ENCODE peak calls at places on chromosomes 2 and 18, in ten cellular contexts. One of them, this sample, is unnamed.

GRCh38 chr2:18814387-18814786 is 225.0 kb upstream of the NT5C1B start:
- DNase-seq in GM12865: peak
- DNase-seq in colonic mucosa: no peak
- DNase-seq in AG04449: peak
- DNase-seq in CD8-positive, alpha-beta memory T cell: no peak
- DNase-seq in choroid plexus epithelial cell: peak
- DNase-seq in NB4: no peak
- DNase-seq in psoas muscle: no peak
- DNase-seq in PC-3: no peak
- DNase-seq in skeletal muscle cell: peak
- DNase-seq in this sample: no peak

GRCh38 chr2:232731470-232731869 is 34.3 kb downstream of the GIGYF2 start:
- DNase-seq in GM12865: no peak
- DNase-seq in colonic mucosa: no peak
- DNase-seq in AG04449: no peak
- DNase-seq in CD8-positive, alpha-beta memory T cell: no peak
- DNase-seq in choroid plexus epithelial cell: no peak
- DNase-seq in NB4: no peak
- DNase-seq in psoas muscle: no peak
- DNase-seq in PC-3: no peak
- DNase-seq in skeletal muscle cell: no peak
- DNase-seq in this sample: no peak

GRCh38 chr2:234967201-234967873 is 15.5 kb downstream of the SH3BP4 start:
- DNase-seq in GM12865: no peak
- DNase-seq in colonic mucosa: no peak
- DNase-seq in AG04449: no peak
- DNase-seq in CD8-positive, alpha-beta memory T cell: no peak
- DNase-seq in choroid plexus epithelial cell: no peak
- DNase-seq in NB4: no peak
- DNase-seq in psoas muscle: no peak
- DNase-seq in PC-3: no peak
- DNase-seq in skeletal muscle cell: no peak
- DNase-seq in this sample: no peak

GRCh38 chr2:193333539-193333938 is 1138.8 kb upstream of the TMEFF2 start:
- DNase-seq in GM12865: no peak
- DNase-seq in colonic mucosa: no peak
- DNase-seq in AG04449: no peak
- DNase-seq in CD8-positive, alpha-beta memory T cell: no peak
- DNase-seq in choroid plexus epithelial cell: no peak
- DNase-seq in NB4: no peak
- DNase-seq in psoas muscle: no peak
- DNase-seq in PC-3: no peak
- DNase-seq in skeletal muscle cell: no peak
- DNase-seq in this sample: no peak

GRCh38 chr18:35507623-35508022 is 9.9 kb upstream of the INO80C start:
- DNase-seq in GM12865: no peak
- DNase-seq in colonic mucosa: no peak
- DNase-seq in AG04449: no peak
- DNase-seq in CD8-positive, alpha-beta memory T cell: no peak
- DNase-seq in choroid plexus epithelial cell: no peak
- DNase-seq in NB4: no peak
- DNase-seq in psoas muscle: no peak
- DNase-seq in PC-3: peak
- DNase-seq in skeletal muscle cell: no peak
- DNase-seq in this sample: no peak

GRCh38 chr2:114550895-114551793 is 108.7 kb downstream of the DPP10 start:
- DNase-seq in GM12865: peak
- DNase-seq in colonic mucosa: peak
- DNase-seq in AG04449: no peak
- DNase-seq in CD8-positive, alpha-beta memory T cell: no peak
- DNase-seq in choroid plexus epithelial cell: peak
- DNase-seq in NB4: peak
- DNase-seq in psoas muscle: no peak
- DNase-seq in PC-3: peak
- DNase-seq in skeletal muscle cell: peak
- DNase-seq in this sample: peak

GRCh38 chr2:157592983-157593382 is 35.7 kb downstream of the ACVR1C start:
- DNase-seq in GM12865: peak
- DNase-seq in colonic mucosa: no peak
- DNase-seq in AG04449: no peak
- DNase-seq in CD8-positive, alpha-beta memory T cell: no peak
- DNase-seq in choroid plexus epithelial cell: peak
- DNase-seq in NB4: no peak
- DNase-seq in psoas muscle: no peak
- DNase-seq in PC-3: peak
- DNase-seq in skeletal muscle cell: peak
- DNase-seq in this sample: no peak

GRCh38 chr2:128661289-128661688 is 342.6 kb upstream of the HS6ST1 start:
- DNase-seq in GM12865: no peak
- DNase-seq in colonic mucosa: no peak
- DNase-seq in AG04449: no peak
- DNase-seq in CD8-positive, alpha-beta memory T cell: no peak
- DNase-seq in choroid plexus epithelial cell: no peak
- DNase-seq in NB4: no peak
- DNase-seq in psoas muscle: no peak
- DNase-seq in PC-3: no peak
- DNase-seq in skeletal muscle cell: no peak
- DNase-seq in this sample: no peak

GRCh38 chr2:205929445-205930027 is 156.4 kb downstream of the INO80D start:
- DNase-seq in GM12865: no peak
- DNase-seq in colonic mucosa: peak
- DNase-seq in AG04449: no peak
- DNase-seq in CD8-positive, alpha-beta memory T cell: no peak
- DNase-seq in choroid plexus epithelial cell: no peak
- DNase-seq in NB4: no peak
- DNase-seq in psoas muscle: no peak
- DNase-seq in PC-3: no peak
- DNase-seq in skeletal muscle cell: no peak
- DNase-seq in this sample: no peak

GRCh38 chr2:85754313-85755095 is 713 bp downstream of the ATOH8 start:
- DNase-seq in GM12865: peak
- DNase-seq in colonic mucosa: no peak
- DNase-seq in AG04449: no peak
- DNase-seq in CD8-positive, alpha-beta memory T cell: peak
- DNase-seq in choroid plexus epithelial cell: peak
- DNase-seq in NB4: peak
- DNase-seq in psoas muscle: peak
- DNase-seq in PC-3: no peak
- DNase-seq in skeletal muscle cell: no peak
- DNase-seq in this sample: no peak

GRCh38 chr18:33584845-33585775 is 7.1 kb downstream of the ASXL3 start:
- DNase-seq in GM12865: no peak
- DNase-seq in colonic mucosa: no peak
- DNase-seq in AG04449: no peak
- DNase-seq in CD8-positive, alpha-beta memory T cell: no peak
- DNase-seq in choroid plexus epithelial cell: no peak
- DNase-seq in NB4: no peak
- DNase-seq in psoas muscle: no peak
- DNase-seq in PC-3: no peak
- DNase-seq in skeletal muscle cell: no peak
- DNase-seq in this sample: no peak

GRCh38 chr2:8685697-8686358 is 4.0 kb downstream of the ID2 start:
- DNase-seq in GM12865: peak
- DNase-seq in colonic mucosa: peak
- DNase-seq in AG04449: no peak
- DNase-seq in CD8-positive, alpha-beta memory T cell: peak
- DNase-seq in choroid plexus epithelial cell: peak
- DNase-seq in NB4: peak
- DNase-seq in psoas muscle: peak
- DNase-seq in PC-3: peak
- DNase-seq in skeletal muscle cell: no peak
- DNase-seq in this sample: no peak

GRCh38 chr2:74502147-74502719 is 2.8 kb upstream of the LBX2 start:
- DNase-seq in GM12865: no peak
- DNase-seq in colonic mucosa: peak
- DNase-seq in AG04449: no peak
- DNase-seq in CD8-positive, alpha-beta memory T cell: no peak
- DNase-seq in choroid plexus epithelial cell: no peak
- DNase-seq in NB4: no peak
- DNase-seq in psoas muscle: no peak
- DNase-seq in PC-3: no peak
- DNase-seq in skeletal muscle cell: no peak
- DNase-seq in this sample: no peak

GRCh38 chr2:207869784-207870778 is 100.4 kb upstream of the FZD5 start:
- DNase-seq in GM12865: peak
- DNase-seq in colonic mucosa: peak
- DNase-seq in AG04449: peak
- DNase-seq in CD8-positive, alpha-beta memory T cell: no peak
- DNase-seq in choroid plexus epithelial cell: peak
- DNase-seq in NB4: peak
- DNase-seq in psoas muscle: no peak
- DNase-seq in PC-3: peak
- DNase-seq in skeletal muscle cell: peak
- DNase-seq in this sample: no peak

GRCh38 chr2:57549642-57550102 is 496.9 kb upstream of the VRK2 start:
- DNase-seq in GM12865: peak
- DNase-seq in colonic mucosa: no peak
- DNase-seq in AG04449: no peak
- DNase-seq in CD8-positive, alpha-beta memory T cell: no peak
- DNase-seq in choroid plexus epithelial cell: peak
- DNase-seq in NB4: peak
- DNase-seq in psoas muscle: no peak
- DNase-seq in PC-3: peak
- DNase-seq in skeletal muscle cell: no peak
- DNase-seq in this sample: no peak

GRCh38 chr18:36688020-36688965 is 140.5 kb downstream of the TPGS2 start:
- DNase-seq in GM12865: peak
- DNase-seq in colonic mucosa: peak
- DNase-seq in AG04449: no peak
- DNase-seq in CD8-positive, alpha-beta memory T cell: no peak
- DNase-seq in choroid plexus epithelial cell: peak
- DNase-seq in NB4: peak
- DNase-seq in psoas muscle: peak
- DNase-seq in PC-3: peak
- DNase-seq in skeletal muscle cell: no peak
- DNase-seq in this sample: peak

DNA sequence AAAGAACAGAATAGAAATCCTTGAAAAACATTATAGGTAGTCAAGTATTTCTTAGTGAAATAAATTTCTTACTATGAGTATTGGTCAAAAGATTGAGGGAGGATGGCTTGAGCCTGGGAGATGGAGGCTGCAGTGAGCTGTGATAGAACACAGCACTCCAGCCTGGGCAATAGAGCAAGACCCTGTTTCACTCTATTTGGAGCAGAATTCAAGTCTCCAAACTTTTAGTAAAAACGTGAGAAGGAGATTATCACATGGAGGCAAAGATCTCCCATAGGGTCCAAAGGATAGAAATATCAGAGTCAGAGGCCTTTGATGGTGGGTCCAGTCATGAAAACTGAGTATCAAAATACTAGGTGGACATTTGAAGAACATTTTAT is 2.4 kb upstream of the MYL12A start:
- DNase-seq in GM12865: no peak
- DNase-seq in colonic mucosa: no peak
- DNase-seq in AG04449: no peak
- DNase-seq in CD8-positive, alpha-beta memory T cell: no peak
- DNase-seq in choroid plexus epithelial cell: no peak
- DNase-seq in NB4: no peak
- DNase-seq in psoas muscle: no peak
- DNase-seq in PC-3: no peak
- DNase-seq in skeletal muscle cell: no peak
- DNase-seq in this sample: no peak
- H3K4me3 ChIP-seq in GM12865: peak
- H3K4me3 ChIP-seq in colonic mucosa: no peak
- H3K4me3 ChIP-seq in AG04449: no peak
- H3K4me3 ChIP-seq in CD8-positive, alpha-beta memory T cell: peak
- H3K4me3 ChIP-seq in choroid plexus epithelial cell: no peak
- H3K4me3 ChIP-seq in NB4: peak
- H3K4me3 ChIP-seq in psoas muscle: peak
- H3K4me3 ChIP-seq in PC-3: peak
- H3K4me3 ChIP-seq in skeletal muscle cell: no peak
- H3K4me3 ChIP-seq in this sample: peak

DNA sequence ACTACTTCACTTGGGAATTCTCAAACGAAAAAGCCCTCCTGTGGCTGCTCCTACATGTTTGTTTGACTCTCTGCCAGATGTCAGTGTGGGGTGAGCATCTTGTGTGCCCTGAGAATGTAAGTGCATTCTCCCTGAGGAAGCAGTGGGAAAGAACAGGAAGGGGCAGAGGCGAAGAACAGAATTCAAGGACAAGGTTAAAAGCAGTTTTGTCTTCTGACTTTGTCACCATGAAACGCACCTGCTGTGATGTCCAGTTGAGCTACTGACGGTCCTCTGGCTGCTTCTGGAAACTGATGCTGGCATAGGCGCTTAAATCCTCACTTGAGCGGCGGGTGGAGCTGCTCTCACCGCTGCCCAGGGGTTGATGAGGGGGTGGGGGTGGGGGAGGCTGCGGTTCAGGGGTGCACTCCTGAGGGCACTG is 4.9 kb downstream of the IRS1 start:
- DNase-seq in GM12865: no peak
- DNase-seq in colonic mucosa: peak
- DNase-seq in AG04449: no peak
- DNase-seq in CD8-positive, alpha-beta memory T cell: no peak
- DNase-seq in choroid plexus epithelial cell: peak
- DNase-seq in NB4: no peak
- DNase-seq in psoas muscle: no peak
- DNase-seq in PC-3: peak
- DNase-seq in skeletal muscle cell: peak
- DNase-seq in this sample: no peak
- H3K4me3 ChIP-seq in GM12865: no peak
- H3K4me3 ChIP-seq in colonic mucosa: peak
- H3K4me3 ChIP-seq in AG04449: peak
- H3K4me3 ChIP-seq in CD8-positive, alpha-beta memory T cell: no peak
- H3K4me3 ChIP-seq in choroid plexus epithelial cell: peak
- H3K4me3 ChIP-seq in NB4: peak
- H3K4me3 ChIP-seq in psoas muscle: peak
- H3K4me3 ChIP-seq in PC-3: peak
- H3K4me3 ChIP-seq in skeletal muscle cell: peak
- H3K4me3 ChIP-seq in this sample: peak

GRCh38 chr2:239305222-239305575 is 95.6 kb downstream of the HDAC4 start:
- DNase-seq in GM12865: no peak
- DNase-seq in colonic mucosa: no peak
- DNase-seq in AG04449: no peak
- DNase-seq in CD8-positive, alpha-beta memory T cell: no peak
- DNase-seq in choroid plexus epithelial cell: no peak
- DNase-seq in NB4: no peak
- DNase-seq in psoas muscle: peak
- DNase-seq in PC-3: no peak
- DNase-seq in skeletal muscle cell: no peak
- DNase-seq in this sample: no peak
- H3K4me3 ChIP-seq in GM12865: no peak
- H3K4me3 ChIP-seq in colonic mucosa: no peak
- H3K4me3 ChIP-seq in AG04449: no peak
- H3K4me3 ChIP-seq in CD8-positive, alpha-beta memory T cell: no peak
- H3K4me3 ChIP-seq in choroid plexus epithelial cell: no peak
- H3K4me3 ChIP-seq in NB4: no peak
- H3K4me3 ChIP-seq in psoas muscle: peak
- H3K4me3 ChIP-seq in PC-3: no peak
- H3K4me3 ChIP-seq in skeletal muscle cell: no peak
- H3K4me3 ChIP-seq in this sample: no peak

DNA sequence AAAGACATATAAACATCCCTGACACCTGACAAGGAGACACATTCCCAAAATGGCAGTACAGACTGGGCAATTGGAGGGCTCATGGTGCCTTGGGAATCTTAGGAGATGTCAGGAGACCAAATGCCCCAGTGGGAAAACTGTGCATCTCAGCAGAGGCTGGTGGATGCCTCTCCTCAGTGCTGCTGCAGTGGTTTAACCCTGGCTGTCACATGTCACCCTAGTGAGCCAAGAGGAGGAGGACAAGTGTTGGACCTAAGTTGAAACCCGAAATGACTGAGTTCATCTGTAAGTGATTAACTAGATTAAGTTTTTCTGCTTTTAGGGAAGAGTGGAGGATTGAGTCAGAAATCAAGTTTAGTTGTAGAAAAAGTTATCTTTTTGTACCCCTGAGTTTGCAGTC is 5.2 kb upstream of the NAGK start:
- DNase-seq in GM12865: no peak
- DNase-seq in colonic mucosa: no peak
- DNase-seq in AG04449: no peak
- DNase-seq in CD8-positive, alpha-beta memory T cell: no peak
- DNase-seq in choroid plexus epithelial cell: no peak
- DNase-seq in NB4: no peak
- DNase-seq in psoas muscle: no peak
- DNase-seq in PC-3: no peak
- DNase-seq in skeletal muscle cell: no peak
- DNase-seq in this sample: no peak
- H3K4me3 ChIP-seq in GM12865: no peak
- H3K4me3 ChIP-seq in colonic mucosa: no peak
- H3K4me3 ChIP-seq in AG04449: no peak
- H3K4me3 ChIP-seq in CD8-positive, alpha-beta memory T cell: no peak
- H3K4me3 ChIP-seq in choroid plexus epithelial cell: no peak
- H3K4me3 ChIP-seq in NB4: no peak
- H3K4me3 ChIP-seq in psoas muscle: no peak
- H3K4me3 ChIP-seq in PC-3: no peak
- H3K4me3 ChIP-seq in skeletal muscle cell: no peak
- H3K4me3 ChIP-seq in this sample: no peak

This sample was measured in Panc1.